ENCODE peak calls at places on chromosomes 13 and 19, in seven cellular contexts. C, E, A, U, V, O and M are unnamed samples.

GRCh38 chr19:11881151-11881800 is 6.3 kb upstream of the ZNF69 start:
- DNase-seq in C (peak), E (peak), A (peak), U (peak), V (peak), O (peak), M (peak)

GRCh38 chr13:26629260-26629659 is 71.8 kb downstream of the WASF3 start:
- DNase-seq in C (no peak), E (no peak), A (no peak), U (no peak), V (no peak), O (peak), M (no peak)

GRCh38 chr13:23160241-23161175 is 20.3 kb upstream of the SGCG start:
- DNase-seq in C (no peak), E (no peak), A (no peak), U (no peak), V (peak), O (no peak), M (no peak)

GRCh38 chr19:54341295-54341694 is 2.3 kb upstream of the LILRA4 start:
- DNase-seq in C (no peak), E (no peak), A (no peak), U (no peak), V (no peak), O (no peak), M (no peak)

GRCh38 chr13:33865945-33866344 is 48.0 kb downstream of the RFC3 start:
- DNase-seq in C (no peak), E (no peak), A (peak), U (no peak), V (no peak), O (no peak), M (no peak)

GRCh38 chr13:31234729-31235128 is 35.0 kb downstream of the B3GLCT start:
- DNase-seq in C (no peak), E (no peak), A (no peak), U (no peak), V (no peak), O (peak), M (no peak)

GRCh38 chr19:1392939-1393530 is 8.3 kb downstream of the GAMT start:
- DNase-seq in C (no peak), E (no peak), A (no peak), U (no peak), V (no peak), O (no peak), M (no peak)

GRCh38 chr13:61600360-61601033 is 184.8 kb upstream of the PCDH20 start:
- DNase-seq in C (no peak), E (no peak), A (no peak), U (no peak), V (no peak), O (no peak), M (no peak)

GRCh38 chr19:575527-576506 is 3.4 kb downstream of the BSG start:
- DNase-seq in C (peak), E (peak), A (no peak), U (no peak), V (no peak), O (no peak), M (no peak)

GRCh38 chr13:91879360-91879759 is 480.9 kb downstream of the GPC5 start:
- DNase-seq in C (no peak), E (no peak), A (no peak), U (no peak), V (no peak), O (no peak), M (no peak)

GRCh38 chr13:41011382-41011956 is 7.6 kb downstream of the ELF1 start:
- DNase-seq in C (no peak), E (no peak), A (no peak), U (no peak), V (no peak), O (no peak), M (no peak)

GRCh38 chr19:52095172-52096014 is at the start of gene ZNF841:
- DNase-seq in C (peak), E (peak), A (peak), U (no peak), V (peak), O (peak), M (peak)

GRCh38 chr13:44713793-44714469 is 137.8 kb upstream of the TSC22D1 start:
- DNase-seq in C (no peak), E (no peak), A (no peak), U (peak), V (no peak), O (peak), M (peak)

GRCh38 chr19:50639121-50640112 is at the start of gene SYT3:
- DNase-seq in C (peak), E (peak), A (no peak), U (no peak), V (peak), O (no peak), M (no peak)

GRCh38 chr19:33086955-33087354 is 6.0 kb downstream of the GPATCH1 start:
- DNase-seq in C (no peak), E (no peak), A (no peak), U (no peak), V (no peak), O (no peak), M (no peak)

GRCh38 chr19:23305555-23305954 is 55.4 kb upstream of the ZNF724 start:
- DNase-seq in C (no peak), E (peak), A (no peak), U (no peak), V (no peak), O (no peak), M (no peak)

GRCh38 chr19:41297628-41298326 is 12.2 kb upstream of the CCDC97 start:
- DNase-seq in C (no peak), E (no peak), A (peak), U (no peak), V (no peak), O (no peak), M (no peak)

GRCh38 chr19:54667217-54667616 is 4.4 kb downstream of the LILRB4 start:
- DNase-seq in C (no peak), E (no peak), A (no peak), U (no peak), V (no peak), O (no peak), M (no peak)

GRCh38 chr13:54592201-54592600 is 1563.6 kb downstream of the OLFM4 start:
- DNase-seq in C (no peak), E (no peak), A (no peak), U (no peak), V (no peak), O (no peak), M (no peak)

GRCh38 chr13:32142956-32143375 is 111.4 kb downstream of the FRY start:
- DNase-seq in C (no peak), E (peak), A (no peak), U (no peak), V (no peak), O (peak), M (peak)

GRCh38 chr13:86559915-86560314 is 760.7 kb upstream of the SLITRK6 start:
- DNase-seq in C (no peak), E (no peak), A (no peak), U (no peak), V (no peak), O (no peak), M (no peak)

GRCh38 chr13:64130600-64130999 is 2715.0 kb upstream of the PCDH20 start:
- DNase-seq in C (no peak), E (no peak), A (no peak), U (no peak), V (no peak), O (no peak), M (no peak)

GRCh38 chr13:31951215-31951678 is 80.3 kb upstream of the FRY start:
- DNase-seq in C (no peak), E (no peak), A (peak), U (no peak), V (no peak), O (no peak), M (no peak)

GRCh38 chr13:112097770-112098169 is 30.8 kb downstream of the SOX1 start:
- DNase-seq in C (no peak), E (no peak), A (no peak), U (no peak), V (peak), O (no peak), M (no peak)

GRCh38 chr19:1754651-1755466 is 1.6 kb downstream of the ONECUT3 start:
- DNase-seq in C (no peak), E (no peak), A (no peak), U (no peak), V (peak), O (no peak), M (no peak)

GRCh38 chr19:50242586-50242985 is 39.2 kb downstream of the MYH14 start:
- DNase-seq in C (no peak), E (no peak), A (peak), U (no peak), V (no peak), O (no peak), M (no peak)

GRCh38 chr13:51697181-51697580 is 106.8 kb downstream of the DHRS12 start:
- DNase-seq in C (no peak), E (no peak), A (no peak), U (no peak), V (no peak), O (no peak), M (no peak)

GRCh38 chr13:98083507-98083906 is 59.4 kb upstream of the FARP1 start:
- DNase-seq in C (no peak), E (no peak), A (no peak), U (no peak), V (no peak), O (no peak), M (no peak)

GRCh38 chr13:57311009-57311586 is 144.1 kb downstream of the PRR20E start:
- DNase-seq in C (no peak), E (no peak), A (no peak), U (no peak), V (peak), O (no peak), M (no peak)

GRCh38 chr19:35775298-35776101 is at the start of gene ARHGAP33:
- DNase-seq in C (peak), E (peak), A (peak), U (peak), V (peak), O (peak), M (peak)

GRCh38 chr13:110683203-110683883 is 22.6 kb downstream of the CARS2 start:
- DNase-seq in C (no peak), E (no peak), A (no peak), U (peak), V (no peak), O (peak), M (no peak)

GRCh38 chr19:45477713-45478453 is 10.1 kb downstream of the FOSB start:
- DNase-seq in C (no peak), E (no peak), A (no peak), U (no peak), V (no peak), O (no peak), M (no peak)

GRCh38 chr19:46481187-46481586 is 9.8 kb upstream of the PNMA8A start:
- DNase-seq in C (no peak), E (no peak), A (no peak), U (no peak), V (no peak), O (no peak), M (no peak)

GRCh38 chr19:391199-391557 is 17.8 kb downstream of the C2CD4C start:
- DNase-seq in C (no peak), E (no peak), A (no peak), U (no peak), V (no peak), O (no peak), M (no peak)

GRCh38 chr19:42433503-42434260 is 6.5 kb upstream of the LIPE start:
- DNase-seq in C (peak), E (no peak), A (no peak), U (no peak), V (peak), O (peak), M (no peak)

GRCh38 chr13:27923794-27924528 is 4.2 kb downstream of the PDX1 start:
- DNase-seq in C (no peak), E (no peak), A (no peak), U (no peak), V (peak), O (no peak), M (no peak)

GRCh38 chr13:51624695-51625345 is 40.6 kb downstream of the WDFY2 start:
- DNase-seq in C (no peak), E (no peak), A (no peak), U (no peak), V (no peak), O (no peak), M (no peak)

GRCh38 chr13:92355213-92355612 is 871.4 kb upstream of the GPC6 start:
- DNase-seq in C (peak), E (peak), A (no peak), U (no peak), V (no peak), O (peak), M (peak)

GRCh38 chr19:45919678-45920077 is 5.1 kb upstream of the NANOS2 start:
- DNase-seq in C (no peak), E (no peak), A (no peak), U (no peak), V (no peak), O (no peak), M (no peak)

GRCh38 chr13:30154931-30155330 is 152.4 kb downstream of the KATNAL1 start:
- DNase-seq in C (no peak), E (no peak), A (no peak), U (no peak), V (no peak), O (no peak), M (no peak)

GRCh38 chr13:30154531-30154930 is 152.8 kb downstream of the KATNAL1 start:
- DNase-seq in C (no peak), E (no peak), A (no peak), U (no peak), V (no peak), O (no peak), M (no peak)

GRCh38 chr13:30156270-30156669 is 151.1 kb downstream of the KATNAL1 start:
- DNase-seq in C (no peak), E (no peak), A (no peak), U (no peak), V (no peak), O (no peak), M (no peak)

GRCh38 chr13:30151398-30151797 is 156.0 kb downstream of the KATNAL1 start:
- DNase-seq in C (no peak), E (no peak), A (no peak), U (no peak), V (no peak), O (no peak), M (no peak)

DNA sequence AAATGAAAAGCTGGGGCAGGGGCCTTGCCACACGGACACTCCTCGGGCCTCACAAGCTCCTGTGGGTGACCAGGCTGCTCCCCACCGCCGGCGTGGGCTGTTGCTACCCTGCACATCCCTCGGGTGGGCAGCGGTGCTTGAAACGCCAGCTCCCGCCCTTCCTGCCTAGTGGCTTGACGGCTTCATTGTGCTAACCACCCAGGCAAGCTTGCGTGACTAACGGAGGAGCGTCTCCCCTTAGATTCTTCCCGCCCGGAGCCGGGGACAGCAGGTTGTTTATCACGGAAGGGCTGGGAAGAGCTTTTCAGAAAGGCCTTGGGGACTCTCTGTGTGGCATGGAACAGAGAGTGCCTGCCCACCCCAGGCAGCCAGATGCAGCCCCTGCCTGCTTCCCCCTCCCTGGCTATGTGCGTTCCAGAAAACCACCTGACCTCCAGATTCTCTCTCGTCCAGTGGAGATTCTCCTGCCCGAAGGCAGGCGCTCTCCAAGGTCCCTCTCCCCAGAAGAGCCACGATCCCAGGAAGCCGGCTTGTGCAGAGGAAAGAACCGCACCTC is 153.4 kb downstream of the KATNAL1 start:
- DNase-seq in C (no peak), E (no peak), A (no peak), U (no peak), V (no peak), O (no peak), M (no peak)
- H3K4me3 ChIP-seq in C (no peak), E (no peak), A (no peak), U (no peak), V (no peak), O (no peak), M (no peak)

GRCh38 chr19:13401388-13401787 is 104.9 kb downstream of the CACNA1A start:
- DNase-seq in C (peak), E (no peak), A (no peak), U (peak), V (peak), O (peak), M (no peak)
- TF ChIP-seq YY1 in C (peak), E (no peak), A (peak), U (peak), V (peak), O (no peak), M (no peak)

GRCh38 chr19:21094347-21095025 is 12.5 kb downstream of the ZNF714 start:
- DNase-seq in C (no peak), E (no peak), A (no peak), U (no peak), V (no peak), O (no peak), M (no peak)
- H3K4me3 ChIP-seq in C (no peak), E (no peak), A (no peak), U (no peak), V (no peak), O (no peak), M (no peak)

GRCh38 chr19:29492761-29493160 is 33.0 kb upstream of the VSTM2B start:
- DNase-seq in C (no peak), E (no peak), A (no peak), U (no peak), V (peak), O (no peak), M (no peak)
- TF ChIP-seq YY1 in C (no peak), E (no peak), A (no peak), U (no peak), V (no peak), O (no peak), M (no peak)

DNA sequence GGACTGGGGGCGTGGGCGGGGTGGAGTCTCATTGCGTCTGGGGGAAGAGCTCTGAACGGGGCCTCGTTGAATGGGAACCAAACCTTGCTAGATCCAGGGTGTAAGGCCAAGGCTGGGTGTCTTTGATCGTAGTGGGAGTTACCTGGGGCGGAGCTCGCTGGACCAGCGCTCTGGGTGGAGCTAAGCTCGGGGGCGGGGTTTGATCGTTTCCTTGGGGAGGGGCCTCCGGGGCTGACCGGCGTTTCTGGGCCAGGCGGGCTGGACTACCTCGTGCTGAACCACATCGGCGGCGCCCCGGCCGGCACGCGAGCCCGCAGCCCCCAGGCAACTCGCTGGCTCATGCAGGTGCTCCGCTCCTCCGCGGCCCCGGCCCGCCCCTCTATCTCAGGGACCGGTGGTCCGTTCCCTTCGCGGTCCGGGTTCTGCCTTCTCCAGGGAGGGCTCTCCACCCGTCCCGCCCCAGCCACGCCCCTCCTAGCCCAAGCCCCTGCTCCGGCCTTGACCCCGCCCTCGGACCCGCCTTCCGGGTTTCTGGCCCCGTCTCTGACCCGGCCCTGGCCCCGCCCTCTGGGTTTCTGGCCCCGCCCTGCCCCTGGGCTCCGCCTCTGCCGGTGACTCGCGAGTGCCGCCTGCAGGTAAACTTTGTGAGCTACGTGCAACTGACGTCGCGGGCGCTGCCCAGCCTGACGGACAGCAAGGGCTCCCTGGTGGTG is 3.3 kb upstream of the RPL36 start:
- DNase-seq in C (peak), E (peak), A (peak), U (peak), V (peak), O (peak), M (peak)
- H3K4me3 ChIP-seq in C (peak), E (peak), A (peak), U (peak), V (peak), O (peak), M (peak)